ENCODE peak calls at places on chromosomes 11 and 22, in four cellular contexts. R is RKO, D is GM23248, S is NCI-H345. L is an unnamed sample.

GRCh38 chr11:38446336-38446735 is 1848.3 kb upstream of the RAG2 start:
- DNase-seq in R (no peak), D (no peak), S (no peak), L (no peak)

GRCh38 chr22:29382575-29383328 is 5.6 kb downstream of the AP1B1 start:
- DNase-seq in R (no peak), D (no peak), S (no peak), L (no peak)

GRCh38 chr22:39907035-39907434 is 6.2 kb downstream of the GRAP2 start:
- DNase-seq in R (no peak), D (no peak), S (no peak), L (no peak)

GRCh38 chr11:132409591-132410375 is 1039.4 kb downstream of the NTM start:
- DNase-seq in R (peak; percentile 6), D (peak; percentile 29), S (no peak), L (no peak)

GRCh38 chr11:124518900-124519541 is 24.4 kb downstream of the OR8B12 start:
- DNase-seq in R (peak; percentile 16), D (peak; percentile 12), S (no peak), L (peak; percentile 5)

GRCh38 chr22:25514436-25514835 is 50.0 kb upstream of the GRK3 start:
- DNase-seq in R (no peak), D (peak; percentile 57), S (no peak), L (peak; percentile 42)

GRCh38 chr11:113496026-113496651 is 20.9 kb upstream of the DRD2 start:
- DNase-seq in R (no peak), D (no peak), S (no peak), L (peak; percentile 54)

GRCh38 chr22:45207981-45208664 is 32.6 kb downstream of the KIAA0930 start:
- DNase-seq in R (peak; percentile 32), D (peak; percentile 56), S (no peak), L (peak; percentile 19)

GRCh38 chr11:121063728-121064127 is 37.3 kb upstream of the TECTA start:
- DNase-seq in R (no peak), D (no peak), S (no peak), L (no peak)

GRCh38 chr11:113481226-113481625 is 6.0 kb upstream of the DRD2 start:
- DNase-seq in R (no peak), D (no peak), S (no peak), L (no peak)